ENCODE peak calls at places on chromosomes 4 and X, in four cellular contexts. M is choroid plexus epithelial cell, P is AG08395, W is Daoy. G is an unnamed sample.

GRCh38 chrX:56963377-56963776 is 32.0 kb downstream of the SPIN3 start:
- DNase-seq in M (no peak), P (no peak), W (no peak), G (no peak)

GRCh38 chr4:106494066-106494465 is 125.5 kb upstream of the GIMD1 start:
- DNase-seq in M (no peak), P (peak; percentile 35), W (no peak), G (peak; percentile 21)

GRCh38 chr4:54231419-54232150 is 2.5 kb downstream of the PDGFRA start:
- DNase-seq in M (peak; percentile 65), P (no peak), W (peak; percentile 36), G (peak; percentile 76)

GRCh38 chrX:13937370-13938052 is 92.2 kb downstream of the GEMIN8 start:
- DNase-seq in M (peak; percentile 5), P (peak; percentile 56), W (peak; percentile 41), G (peak; percentile 70)

GRCh38 chr4:165686756-165687155 is 186.3 kb upstream of the TLL1 start:
- DNase-seq in M (no peak), P (no peak), W (no peak), G (no peak)

GRCh38 chr4:43234626-43235025 is 342.1 kb downstream of the GRXCR1 start:
- DNase-seq in M (peak; percentile 9), P (peak; percentile 6), W (no peak), G (peak; percentile 18)

GRCh38 chrX:18348047-18348446 is 6.4 kb downstream of the SCML2 start:
- DNase-seq in M (no peak), P (no peak), W (peak; percentile 2), G (no peak)

GRCh38 chr4:137981277-137981676 is 260.9 kb downstream of the SLC7A11 start:
- DNase-seq in M (peak; percentile 71), P (peak; percentile 27), W (peak; percentile 40), G (peak; percentile 30)

GRCh38 chr4:125044886-125045285 is 269.9 kb upstream of the FAT4 start:
- DNase-seq in M (no peak), P (no peak), W (no peak), G (peak; percentile 10)

GRCh38 chr4:185183622-185184281 is 20.0 kb downstream of the CFAP97 start:
- DNase-seq in M (peak; percentile 97), P (peak; percentile 72), W (peak; percentile 61), G (peak; percentile 93)